ENCODE peak calls at places on chromosome 5, in four cellular contexts. J, H, T and M are unnamed samples.

GRCh38 chr5:150120617-150121447 is 34.5 kb upstream of the CSF1R start:
- DNase-seq in J (no peak), H (no peak), T (no peak), M (no peak)

GRCh38 chr5:113371788-113372196 is 63.0 kb downstream of the TSSK1B start:
- DNase-seq in J (no peak), H (no peak), T (no peak), M (no peak)

GRCh38 chr5:33828611-33829286 is 63.0 kb downstream of the ADAMTS12 start:
- DNase-seq in J (no peak), H (no peak), T (no peak), M (no peak)

GRCh38 chr5:96712100-96712746 is 50.0 kb downstream of the CAST start:
- DNase-seq in J (no peak), H (no peak), T (no peak), M (no peak)

GRCh38 chr5:142817961-142818431 is 47.8 kb downstream of the ARHGAP26 start:
- DNase-seq in J (no peak), H (no peak), T (no peak), M (no peak)

GRCh38 chr5:122447072-122447471 is 135.0 kb downstream of the SNCAIP start:
- DNase-seq in J (no peak), H (no peak), T (no peak), M (no peak)

GRCh38 chr5:173626501-173626812 is 10.0 kb upstream of the BOD1 start:
- DNase-seq in J (no peak), H (no peak), T (no peak), M (no peak)

GRCh38 chr5:16484081-16484480 is 18.5 kb upstream of the ZNF622 start:
- DNase-seq in J (no peak), H (no peak), T (no peak), M (no peak)

GRCh38 chr5:72210913-72211670 is 103.8 kb downstream of the MAP1B start:
- DNase-seq in J (peak), H (no peak), T (peak), M (no peak)

GRCh38 chr5:129460951-129461815 is 1.1 kb downstream of the ADAMTS19 start:
- DNase-seq in J (no peak), H (peak), T (peak), M (no peak)

GRCh38 chr5:166074839-166075481 is 2216.5 kb upstream of the WWC1 start:
- DNase-seq in J (no peak), H (no peak), T (no peak), M (no peak)

GRCh38 chr5:54234304-54234938 is 76.0 kb downstream of the ARL15 start:
- DNase-seq in J (peak), H (peak), T (peak), M (no peak)

GRCh38 chr5:33817301-33817700 is 74.5 kb downstream of the ADAMTS12 start:
- DNase-seq in J (no peak), H (no peak), T (no peak), M (no peak)

GRCh38 chr5:52725065-52725746 is 62.5 kb upstream of the ITGA1 start:
- DNase-seq in J (peak), H (no peak), T (no peak), M (no peak)

GRCh38 chr5:10860645-10861455 is 99.8 kb upstream of the DAP start:
- DNase-seq in J (peak), H (no peak), T (no peak), M (no peak)

GRCh38 chr5:74950836-74951515 is 84.8 kb upstream of the FAM169A start:
- DNase-seq in J (peak), H (no peak), T (no peak), M (no peak)

GRCh38 chr5:45288746-45289145 is 407.4 kb downstream of the HCN1 start:
- DNase-seq in J (no peak), H (no peak), T (no peak), M (no peak)

GRCh38 chr5:98468188-98468869 is 305.1 kb upstream of the RGMB start:
- DNase-seq in J (peak), H (no peak), T (no peak), M (no peak)

GRCh38 chr5:82991059-82991458 is 86.1 kb downstream of the TMEM167A start:
- DNase-seq in J (no peak), H (no peak), T (no peak), M (no peak)

GRCh38 chr5:103499236-103499635 is 63.4 kb downstream of the NUDT12 start:
- DNase-seq in J (no peak), H (no peak), T (no peak), M (no peak)

GRCh38 chr5:2708132-2708531 is 43.3 kb downstream of the IRX2 start:
- DNase-seq in J (no peak), H (no peak), T (no peak), M (no peak)

GRCh38 chr5:2711446-2712425 is 39.7 kb downstream of the IRX2 start:
- DNase-seq in J (no peak), H (no peak), T (no peak), M (no peak)

GRCh38 chr5:2709996-2710689 is 41.3 kb downstream of the IRX2 start:
- DNase-seq in J (no peak), H (no peak), T (no peak), M (no peak)

GRCh38 chr5:2708751-2709150 is 42.7 kb downstream of the IRX2 start:
- DNase-seq in J (no peak), H (no peak), T (no peak), M (no peak)

DNA sequence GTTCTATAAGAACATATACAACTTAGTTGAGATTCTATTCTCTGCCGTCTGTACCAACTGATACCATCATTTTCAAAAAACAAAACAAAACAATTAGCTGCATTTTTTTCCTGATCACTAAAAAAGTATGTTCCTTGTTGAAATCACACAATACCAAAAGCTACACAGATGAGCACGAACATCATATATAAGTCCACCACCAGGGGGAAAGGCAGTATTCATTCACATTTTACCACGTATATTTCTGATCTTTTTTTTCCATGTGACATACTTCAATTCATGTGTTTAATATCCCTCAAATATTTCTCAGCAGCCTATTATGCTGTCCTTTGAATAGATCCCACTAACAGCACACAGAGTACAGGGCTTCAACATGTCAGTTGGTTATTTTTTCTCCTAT is 40.6 kb downstream of the IRX2 start:
- DNase-seq in J (no peak), H (no peak), T (peak), M (no peak)
- TF ChIP-seq RFX5 in J (no peak), H (no peak), T (no peak), M (no peak)

DNA sequence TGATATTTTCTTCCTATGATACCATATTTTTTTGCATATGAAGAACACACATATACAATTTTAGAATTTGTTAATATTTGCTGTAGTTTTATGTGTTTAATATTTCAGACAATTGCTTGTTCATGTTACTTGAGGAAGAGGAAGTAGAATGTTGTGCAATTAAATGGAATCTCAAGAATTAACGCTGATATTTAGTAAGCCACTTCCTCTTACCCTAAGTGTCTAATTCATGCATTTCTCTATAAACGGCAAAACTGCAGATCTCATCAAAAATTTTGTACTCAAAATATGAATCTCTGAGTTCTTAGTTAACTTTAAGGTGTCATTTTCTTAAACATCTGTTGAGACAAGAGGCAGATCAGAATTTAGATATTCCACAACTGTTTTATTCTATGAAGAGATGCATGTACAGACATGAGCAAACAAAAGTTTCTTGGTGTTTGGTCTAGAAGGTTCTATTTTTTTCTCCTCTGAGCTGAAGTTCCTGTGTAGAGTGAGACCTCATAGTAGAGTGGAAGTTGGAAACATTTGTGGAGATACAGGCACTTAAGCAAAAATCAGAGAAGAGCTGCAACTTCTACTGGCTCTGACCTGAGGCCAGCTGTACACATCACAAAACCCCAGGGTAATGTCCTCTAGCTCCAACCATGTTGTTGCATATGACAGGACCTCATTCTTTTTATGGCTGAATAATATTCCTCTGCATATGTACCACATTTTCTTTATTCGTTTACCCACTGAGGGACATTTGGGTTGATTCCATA is 16.6 kb upstream of the TGFBI start:
- DNase-seq in J (peak), H (no peak), T (peak), M (no peak)
- TF ChIP-seq RFX5 in J (no peak), H (no peak), T (peak), M (no peak)

GRCh38 chr5:171477101-171477500 is 57.7 kb downstream of the FGF18 start:
- DNase-seq in J (no peak), H (no peak), T (no peak), M (no peak)
- TF ChIP-seq RFX5 in J (no peak), H (no peak), T (no peak), M (no peak)

DNA sequence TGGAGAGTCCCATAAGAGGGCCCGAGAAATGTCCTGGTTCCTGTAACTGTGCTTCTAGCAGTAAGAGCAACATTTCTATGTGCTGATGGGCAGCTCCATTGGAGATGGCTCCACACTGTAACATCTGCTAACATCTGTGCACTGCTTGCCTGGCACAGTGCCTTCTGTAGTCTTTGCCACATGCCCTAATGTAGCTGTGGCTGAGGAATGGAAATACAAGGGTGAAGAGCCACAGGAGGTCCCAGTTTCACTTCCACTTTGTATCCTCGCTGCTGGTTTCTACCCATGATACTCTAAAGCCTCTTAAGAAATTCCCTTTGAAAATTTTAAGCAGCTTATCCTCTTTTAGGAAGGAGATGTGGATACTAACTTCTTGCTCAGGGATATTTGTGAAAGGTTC is 97.4 kb downstream of the HOMER1 start:
- DNase-seq in J (peak), H (peak), T (no peak), M (peak)
- TF ChIP-seq RFX5 in J (no peak), H (no peak), T (no peak), M (no peak)

GRCh38 chr5:139702548-139702947 is 54.4 kb downstream of the CXXC5 start:
- DNase-seq in J (no peak), H (no peak), T (no peak), M (no peak)
- TF ChIP-seq RFX5 in J (no peak), H (no peak), T (no peak), M (no peak)

DNA sequence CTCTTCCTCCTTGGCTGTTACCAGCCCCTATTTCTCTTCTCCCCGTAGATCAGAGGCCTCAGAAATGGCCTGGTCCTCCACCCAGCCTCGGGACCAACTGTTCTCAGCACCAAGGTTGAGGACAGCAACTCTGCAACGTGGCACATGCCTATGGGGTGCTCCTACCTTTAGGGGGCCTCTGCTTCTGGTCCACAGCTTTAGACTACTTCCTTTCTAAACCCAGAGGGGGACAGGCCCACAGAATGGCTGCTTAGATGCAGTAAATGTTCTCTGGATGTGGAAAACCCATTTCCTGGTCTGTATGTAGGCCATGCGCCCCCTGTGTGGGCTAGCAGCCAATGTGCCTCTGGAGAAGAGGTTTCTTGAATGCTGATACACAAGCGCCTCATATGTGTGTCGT is 68.4 kb downstream of the NRG2 start:
- DNase-seq in J (no peak), H (no peak), T (no peak), M (no peak)
- TF ChIP-seq RFX5 in J (no peak), H (no peak), T (no peak), M (no peak)

DNA sequence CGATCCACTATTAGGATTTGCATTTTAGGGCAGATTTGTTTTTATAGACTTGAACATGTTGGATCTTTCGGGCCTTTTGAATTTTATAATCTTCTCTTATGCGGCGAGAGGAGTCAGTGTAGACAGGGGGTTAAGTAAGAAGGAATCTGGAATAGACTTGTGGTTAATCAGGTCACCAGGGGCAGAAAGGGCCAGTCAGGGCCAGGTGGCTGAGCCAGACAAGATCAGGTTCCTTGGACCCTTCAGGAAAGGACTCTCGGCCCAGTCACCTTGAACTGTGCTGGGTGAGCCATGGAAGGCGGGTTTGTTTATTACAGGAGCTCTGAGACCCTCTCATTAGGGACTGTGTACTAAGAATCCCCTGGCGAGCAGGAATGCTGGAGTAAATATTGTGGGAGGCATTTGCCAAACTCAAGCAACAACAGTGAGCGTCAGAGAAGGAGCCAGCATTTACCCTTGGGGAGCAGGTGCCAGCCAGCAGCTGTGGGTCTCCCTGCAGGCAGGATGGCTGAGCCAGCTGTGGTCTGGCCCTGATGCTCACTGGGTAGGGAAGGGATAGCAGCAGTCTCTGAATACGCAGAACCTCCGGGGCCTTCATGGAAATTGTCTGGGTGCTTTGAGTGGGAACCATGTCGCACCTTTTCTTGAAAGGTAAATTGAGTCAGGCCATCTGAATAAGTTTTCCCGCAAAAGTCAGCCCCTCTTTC is 79.2 kb downstream of the UBE2QL1 start:
- DNase-seq in J (no peak), H (no peak), T (no peak), M (no peak)
- TF ChIP-seq RFX5 in J (no peak), H (no peak), T (no peak), M (no peak)